ENCODE peak calls at places on chromosomes 12 and 14, in six cellular contexts. F, A, G, H, P and S are unnamed samples.

GRCh38 chr12:106271575-106272505 is 24.0 kb upstream of the CKAP4 start:
- DNase-seq in F (peak; percentile 91), G (no peak), A (no peak), H (no peak), P (no peak), S (no peak)

GRCh38 chr14:65704412-65704811 is 291.9 kb downstream of the FUT8 start:
- DNase-seq in P (no peak), A (peak; percentile 82), H (no peak), G (no peak), F (no peak), S (no peak)

GRCh38 chr12:20063116-20063515 is 305.2 kb upstream of the PDE3A start:
- DNase-seq in P (no peak), F (no peak), A (peak; percentile 80), G (no peak), H (no peak), S (no peak)

GRCh38 chr14:23609001-23609400 is 27.2 kb upstream of the DHRS2 start:
- DNase-seq in F (no peak), A (no peak), P (no peak), G (no peak), H (no peak), S (no peak)

GRCh38 chr12:50533971-50534370 is 29.2 kb downstream of the DIP2B start:
- DNase-seq in F (no peak), G (no peak), H (no peak), P (no peak), A (peak; percentile 45), S (no peak)

GRCh38 chr12:62933220-62933870 is 1.6 kb downstream of the PPM1H start:
- DNase-seq in G (no peak), P (peak; percentile 35), F (no peak), A (no peak), H (no peak), S (no peak)

GRCh38 chr12:8018666-8019581 is 13.6 kb upstream of the FOXJ2 start:
- DNase-seq in G (no peak), A (peak; percentile 16), H (no peak), F (peak; percentile 67), P (no peak), S (no peak)

GRCh38 chr12:12922191-12922616 is 29.8 kb downstream of the GPRC5D start:
- DNase-seq in P (no peak), A (peak; percentile 57), H (peak; percentile 79), G (peak; percentile 58), F (no peak), S (peak; percentile 56)

GRCh38 chr12:21942377-21942703 is 1.1 kb upstream of the ABCC9 start:
- DNase-seq in F (no peak), A (no peak), G (no peak), P (no peak), H (no peak), S (no peak)

GRCh38 chr12:27018071-27018470 is 3.9 kb upstream of the TM7SF3 start:
- DNase-seq in A (no peak), H (no peak), F (no peak), P (no peak), G (no peak), S (no peak)

GRCh38 chr12:97637770-97638169 is 175.2 kb downstream of the RMST start:
- DNase-seq in G (no peak), A (no peak), F (no peak), H (no peak), P (no peak), S (no peak)

GRCh38 chr12:25992026-25992782 is 33.7 kb downstream of the RASSF8 start:
- DNase-seq in H (no peak), F (no peak), G (no peak), P (peak; percentile 80), A (peak; percentile 54), S (no peak)

GRCh38 chr12:90280033-90280432 is 571.4 kb upstream of the ATP2B1 start:
- DNase-seq in P (no peak), A (peak; percentile 35), G (no peak), F (no peak), H (no peak), S (no peak)

GRCh38 chr14:94469261-94469660 is 6.7 kb downstream of the SERPINA9 start:
- DNase-seq in A (no peak), F (no peak), P (no peak), H (no peak), G (peak; percentile 9), S (no peak)

GRCh38 chr12:72278894-72279293 is 6.7 kb downstream of the TRHDE start:
- DNase-seq in G (no peak), F (no peak), H (no peak), P (no peak), A (no peak), S (no peak)

GRCh38 chr14:106490442-106490841 is 964.1 kb downstream of the TMEM121 start:
- DNase-seq in H (no peak), P (no peak), F (no peak), G (no peak), A (no peak), S (no peak)

GRCh38 chr12:64650762-64651161 is 40.5 kb downstream of the RASSF3 start:
- DNase-seq in H (no peak), G (no peak), F (no peak), A (peak; percentile 39), P (no peak), S (no peak)

GRCh38 chr12:51926718-51927117 is 19.4 kb downstream of the ACVRL1 start:
- DNase-seq in A (no peak), G (peak; percentile 63), F (peak; percentile 45), H (no peak), P (peak; percentile 58), S (no peak)

GRCh38 chr14:50791201-50791600 is 39.8 kb downstream of the NIN start:
- DNase-seq in A (no peak), G (no peak), H (no peak), P (no peak), F (no peak), S (no peak)

GRCh38 chr12:64187794-64188193 is 34.3 kb downstream of the KICS2 start:
- DNase-seq in G (no peak), H (no peak), A (no peak), F (no peak), P (no peak), S (no peak)

GRCh38 chr12:122545855-122546254 is 18.8 kb downstream of the KNTC1 start:
- DNase-seq in P (no peak), G (no peak), F (no peak), H (no peak), A (no peak), S (no peak)

GRCh38 chr12:99020871-99021270 is 375.8 kb downstream of the APAF1 start:
- DNase-seq in F (no peak), G (no peak), H (no peak), A (no peak), P (no peak), S (no peak)

GRCh38 chr12:9039397-9039977 is 50.1 kb downstream of the KLRG1 start:
- DNase-seq in F (peak; percentile 18), A (peak; percentile 27), H (no peak), G (no peak), P (no peak), S (no peak)

DNA sequence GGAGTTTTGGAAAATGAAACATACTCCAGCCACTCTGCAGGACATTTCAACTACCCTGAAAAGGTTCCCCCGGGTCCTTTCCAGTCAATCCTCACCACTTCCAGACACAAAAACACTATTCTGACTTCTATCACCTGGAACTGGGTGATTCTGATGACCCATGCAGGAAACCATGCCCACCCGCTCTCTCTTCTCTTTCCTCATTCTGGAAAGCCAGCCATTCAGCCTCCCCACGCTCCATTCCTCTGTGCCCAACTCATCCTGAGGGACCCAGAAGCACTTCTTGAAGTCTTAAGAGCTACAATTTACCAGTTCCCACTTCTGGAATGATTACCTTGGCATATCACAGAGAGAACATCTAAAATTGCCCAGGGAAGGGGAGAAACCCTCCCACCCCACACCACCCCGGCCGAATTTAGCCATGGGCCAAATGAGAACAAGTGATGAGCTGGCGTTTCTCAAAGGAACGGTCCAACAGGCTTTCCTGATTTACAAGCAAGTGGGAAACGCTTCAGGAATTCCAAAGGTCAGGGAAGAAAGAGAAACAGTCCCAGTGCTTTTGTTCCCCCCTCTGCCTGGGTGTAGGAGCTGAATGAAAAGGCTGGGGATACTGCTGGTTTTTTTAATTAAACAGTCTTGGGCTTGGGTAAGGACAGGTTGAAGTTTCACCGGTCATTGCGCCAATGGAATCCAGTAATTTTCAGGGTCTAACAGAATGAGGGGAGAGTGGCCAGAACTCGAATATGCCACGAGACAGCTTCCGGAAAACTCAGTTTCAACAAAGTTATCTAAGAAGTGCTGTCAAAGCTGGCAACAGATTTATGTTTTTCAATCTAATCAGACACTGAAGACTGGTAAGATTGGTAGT is 2.9 kb downstream of the CCDC88C start:
- DNase-seq in P (no peak), H (no peak), A (no peak), G (peak; percentile 43), F (no peak), S (no peak)
- H3K4me3 ChIP-seq in P (peak overlapping the region; percentile 88), H (no peak overlapping the region), A (no peak overlapping the region), G (no peak overlapping the region), F (no peak overlapping the region), S (no peak overlapping the region)

DNA sequence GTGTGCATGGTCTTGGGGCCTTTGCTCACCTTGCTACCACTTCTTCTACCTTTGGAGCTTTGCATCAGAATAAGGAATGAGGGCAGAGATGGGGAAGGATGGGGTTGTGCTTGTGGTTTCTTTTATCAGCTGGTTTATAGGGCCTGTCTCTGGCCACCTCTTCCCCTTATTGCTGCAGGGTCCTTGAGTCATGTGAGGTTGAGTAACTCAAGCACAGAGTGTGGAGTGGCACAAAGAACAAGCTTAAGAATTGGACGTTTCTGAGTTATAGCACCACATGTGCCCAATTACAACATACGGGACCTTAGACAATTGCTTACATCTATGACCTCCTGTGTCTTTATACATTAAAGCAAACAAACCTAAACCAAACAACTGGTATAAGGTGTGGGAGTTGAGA is 280.8 kb downstream of the NRXN3 start:
- DNase-seq in H (no peak), F (no peak), P (peak; percentile 31), G (no peak), A (no peak), S (no peak)
- H3K4me1 ChIP-seq in H (no peaks in the 10 kb centered on the region), F (no peaks in the 10 kb centered on the region), P (no peaks in the 10 kb centered on the region), G (no peaks in the 10 kb centered on the region), A (no peaks in the 10 kb centered on the region), S (no peaks in the 10 kb centered on the region)

DNA sequence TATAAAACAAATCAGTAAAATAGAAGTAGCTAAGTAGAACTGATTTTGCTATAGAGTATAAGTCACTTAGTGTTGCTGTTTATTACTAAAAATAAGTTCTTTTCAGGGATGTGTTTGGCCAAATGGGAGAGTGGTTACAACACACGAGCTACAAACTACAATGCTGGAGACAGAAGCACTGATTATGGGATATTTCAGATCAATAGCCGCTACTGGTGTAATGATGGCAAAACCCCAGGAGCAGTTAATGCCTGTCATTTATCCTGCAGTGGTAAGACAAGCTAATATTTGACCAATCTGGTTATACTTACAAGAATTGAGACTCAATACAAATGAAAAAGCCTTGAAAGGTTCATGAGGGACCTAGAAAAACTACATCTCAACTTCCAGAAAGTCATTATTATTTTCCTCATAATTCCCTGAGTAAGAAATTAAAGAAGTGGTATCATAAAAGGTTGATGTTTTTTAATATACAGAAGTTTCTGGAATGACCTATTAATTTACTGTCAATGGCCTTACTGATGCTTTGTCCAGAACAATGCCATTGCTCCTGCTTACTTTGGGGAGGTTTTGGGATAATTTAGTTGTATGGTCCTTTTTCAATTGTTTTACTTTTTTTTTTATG is 1.9 kb downstream of the LYZ start:
- DNase-seq in H (no peak), F (no peak), G (no peak), P (no peak), A (no peak), S (no peak)
- H3K4me3 ChIP-seq in H (no peak overlapping the region), F (no peak overlapping the region), G (no peak overlapping the region), P (peak overlapping the region; percentile 36), A (no peak overlapping the region), S (peak overlapping the region; percentile 33)

DNA sequence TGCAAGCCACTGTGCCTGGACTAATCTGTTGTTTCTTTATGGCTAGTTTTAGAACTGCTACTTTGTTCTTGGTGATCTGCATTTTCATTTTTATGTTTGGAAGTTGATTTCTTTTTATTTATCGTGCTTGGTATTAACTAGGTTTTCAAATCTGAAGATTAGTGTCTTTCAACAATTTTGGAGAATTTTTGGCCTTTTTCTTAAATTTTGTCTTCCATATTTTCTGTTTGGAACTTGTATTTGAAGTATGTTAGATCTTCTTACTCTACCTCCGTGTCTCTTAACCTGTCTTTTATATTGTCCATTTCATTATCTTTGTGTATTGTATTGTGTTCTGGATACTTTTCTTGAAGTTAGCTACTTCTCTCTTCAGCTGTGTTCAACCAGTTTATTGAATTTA is 9.5 kb downstream of the FRS2 start:
- DNase-seq in F (no peak), A (no peak), H (no peak), P (no peak), G (no peak), S (no peak)
- H3K4me1 ChIP-seq in F (peaks cover 7% of the 10 kb centered on the region), A (peaks cover 3% of the 10 kb centered on the region), H (peaks cover 9% of the 10 kb centered on the region), P (peaks cover 29% of the 10 kb centered on the region), G (no peaks in the 10 kb centered on the region), S (peaks cover 12% of the 10 kb centered on the region)